ENCODE peak calls at places on chromosome 4, in four cellular contexts. K, Y, X and M are unnamed samples.

GRCh38 chr4:61555789-61556188 is 355.7 kb downstream of the ADGRL3 start:
- DNase-seq in Y (no peak), K (no peak), X (no peak), M (no peak)

GRCh38 chr4:165060938-165061337 is 7.3 kb downstream of the TRIM75 start:
- DNase-seq in Y (no peak), K (no peak), X (no peak), M (no peak)

GRCh38 chr4:19689511-19689910 is 562.2 kb upstream of the SLIT2 start:
- DNase-seq in K (no peak), X (no peak), Y (no peak), M (no peak)

GRCh38 chr4:3204021-3204431 is 44.9 kb upstream of the MSANTD1 start:
- DNase-seq in Y (no peak), X (no peak), K (no peak), M (no peak)

GRCh38 chr4:13522282-13523104 is 21.8 kb downstream of the NKX3-2 start:
- DNase-seq in Y (no peak), K (no peak), X (no peak), M (no peak)

GRCh38 chr4:140095694-140096482 is 58.1 kb downstream of the MAML3 start:
- DNase-seq in Y (no peak), X (peak), K (peak), M (no peak)

GRCh38 chr4:522911-523443 is 24.0 kb downstream of the PIGG start:
- DNase-seq in K (no peak), X (no peak), Y (no peak), M (no peak)

GRCh38 chr4:173529505-173530325 is at the start of gene HAND2:
- DNase-seq in K (no peak), X (no peak), Y (no peak), M (peak)

GRCh38 chr4:184664445-184665210 is 15.1 kb downstream of the PRIMPOL start:
- DNase-seq in K (no peak), X (no peak), Y (no peak), M (no peak)

GRCh38 chr4:52822583-52823477 is 39.3 kb upstream of the RASL11B start:
- DNase-seq in K (peak), X (no peak), Y (no peak), M (no peak)